ENCODE peak calls at places on chromosomes 13 and 19, in seven cellular contexts. W, Y, R, F, A, B and P are unnamed samples.

GRCh38 chr19:55549500-55550320 is 4.4 kb upstream of the SBK3 start:
- DNase-seq in W (no peak), Y (peak; percentile 93), R (no peak), F (peak; percentile 83), A (no peak), B (no peak), P (no peak)

GRCh38 chr19:52507266-52507665 is 20.2 kb upstream of the ZNF808 start:
- DNase-seq in W (no peak), Y (no peak), R (no peak), F (no peak), A (no peak), B (no peak), P (no peak)

GRCh38 chr19:30320466-30320865 is 51.7 kb upstream of the ZNF536 start:
- DNase-seq in W (no peak), Y (no peak), R (no peak), F (peak; percentile 10), A (no peak), B (peak; percentile 17), P (no peak)

GRCh38 chr13:31824705-31825512 is 85.6 kb downstream of the RXFP2 start:
- DNase-seq in W (no peak), Y (peak; percentile 16), R (no peak), F (peak; percentile 48), A (no peak), B (no peak), P (no peak)

GRCh38 chr13:69959041-69959440 is 148.6 kb upstream of the ATXN8OS start:
- DNase-seq in W (no peak), Y (no peak), R (no peak), F (no peak), A (no peak), B (no peak), P (no peak)

GRCh38 chr19:39405930-39406655 is 554 bp upstream of the ZFP36 start:
- DNase-seq in W (no peak), Y (no peak), R (no peak), F (peak; percentile 66), A (no peak), B (peak; percentile 96), P (peak; percentile 78)

GRCh38 chr19:8610041-8610927 is at the start of gene ADAMTS10:
- DNase-seq in W (no peak), Y (peak; percentile 43), R (peak; percentile 51), F (peak; percentile 78), A (peak; percentile 69), B (peak; percentile 72), P (no peak)

GRCh38 chr19:39792999-39793546 is 14.4 kb downstream of the LEUTX start:
- DNase-seq in W (no peak), Y (peak; percentile 69), R (peak; percentile 61), F (peak; percentile 94), A (peak; percentile 90), B (peak; percentile 78), P (peak; percentile 33)

GRCh38 chr13:102617697-102618350 is 21.0 kb downstream of the TPP2 start:
- DNase-seq in W (no peak), Y (no peak), R (no peak), F (no peak), A (no peak), B (no peak), P (no peak)

GRCh38 chr13:64510698-64511097 is 2719.4 kb downstream of the PCDH9 start:
- DNase-seq in W (no peak), Y (no peak), R (no peak), F (no peak), A (no peak), B (no peak), P (no peak)

GRCh38 chr19:15324791-15325519 is 7.4 kb downstream of the BRD4 start:
- DNase-seq in W (no peak), Y (no peak), R (no peak), F (peak; percentile 74), A (peak; percentile 32), B (peak; percentile 41), P (no peak)

GRCh38 chr19:15328312-15328711 is 4.0 kb downstream of the BRD4 start:
- DNase-seq in W (no peak), Y (no peak), R (no peak), F (no peak), A (peak; percentile 88), B (no peak), P (no peak)

GRCh38 chr19:15321739-15322138 is 10.6 kb downstream of the BRD4 start:
- DNase-seq in W (no peak), Y (no peak), R (no peak), F (no peak), A (no peak), B (no peak), P (no peak)

GRCh38 chr19:15320118-15320517 is 12.2 kb downstream of the BRD4 start:
- DNase-seq in W (no peak), Y (peak; percentile 73), R (no peak), F (no peak), A (no peak), B (no peak), P (no peak)

GRCh38 chr19:15323496-15324235 is 8.7 kb downstream of the BRD4 start:
- DNase-seq in W (no peak), Y (peak; percentile 53), R (peak; percentile 38), F (no peak), A (no peak), B (peak; percentile 71), P (no peak)
- H3K4me1 ChIP-seq in W (peaks cover 52% of the 10 kb centered on the region), Y (peaks cover 44% of the 10 kb centered on the region), R (peaks cover 50% of the 10 kb centered on the region), F (peaks cover 4% of the 10 kb centered on the region), A (peaks cover 72% of the 10 kb centered on the region), B (peaks cover 93% of the 10 kb centered on the region), P (peaks cover 98% of the 10 kb centered on the region)

GRCh38 chr19:46471778-46472543 is 598 bp upstream of the PNMA8A start:
- DNase-seq in W (no peak), Y (no peak), R (no peak), F (no peak), A (no peak), B (no peak), P (no peak)

GRCh38 chr19:46470376-46470775 is 987 bp downstream of the PNMA8A start:
- DNase-seq in W (no peak), Y (no peak), R (no peak), F (no peak), A (no peak), B (no peak), P (no peak)

GRCh38 chr19:46472592-46472991 is 1.2 kb upstream of the PNMA8A start:
- DNase-seq in W (no peak), Y (no peak), R (no peak), F (no peak), A (no peak), B (no peak), P (no peak)

GRCh38 chr19:46469541-46470185 is 1.7 kb downstream of the PNMA8A start:
- DNase-seq in W (no peak), Y (no peak), R (no peak), F (no peak), A (no peak), B (no peak), P (no peak)

GRCh38 chr19:46471116-46471733 is at the start of gene PNMA8A:
- DNase-seq in W (no peak), Y (peak; percentile 57), R (peak; percentile 91), F (peak; percentile 96), A (peak; percentile 95), B (peak; percentile 74), P (peak; percentile 61)
- TF ChIP-seq CTCF in W (no peak), Y (no peak), R (no peak), F (peak; percentile 27), A (peak; percentile 25), B (no peak), P (peak; percentile 36)

GRCh38 chr19:4974855-4975469 is 6.0 kb downstream of the KDM4B start:
- DNase-seq in W (no peak), Y (no peak), R (no peak), F (no peak), A (no peak), B (no peak), P (no peak)
- H3K4me1 ChIP-seq in W (peaks cover 59% of the 10 kb centered on the region), Y (peaks cover 42% of the 10 kb centered on the region), R (peaks cover 34% of the 10 kb centered on the region), F (no peaks in the 10 kb centered on the region), A (peaks cover 23% of the 10 kb centered on the region), B (peaks cover 86% of the 10 kb centered on the region), P (peaks cover 38% of the 10 kb centered on the region)

GRCh38 chr19:588758-589692 is 656 bp upstream of the HCN2 start:
- DNase-seq in W (no peak), Y (no peak), R (no peak), F (peak; percentile 73), A (peak; percentile 54), B (no peak), P (no peak)
- TF ChIP-seq CTCF in W (no peak), Y (no peak), R (no peak), F (no peak), A (no peak), B (no peak), P (no peak)

DNA sequence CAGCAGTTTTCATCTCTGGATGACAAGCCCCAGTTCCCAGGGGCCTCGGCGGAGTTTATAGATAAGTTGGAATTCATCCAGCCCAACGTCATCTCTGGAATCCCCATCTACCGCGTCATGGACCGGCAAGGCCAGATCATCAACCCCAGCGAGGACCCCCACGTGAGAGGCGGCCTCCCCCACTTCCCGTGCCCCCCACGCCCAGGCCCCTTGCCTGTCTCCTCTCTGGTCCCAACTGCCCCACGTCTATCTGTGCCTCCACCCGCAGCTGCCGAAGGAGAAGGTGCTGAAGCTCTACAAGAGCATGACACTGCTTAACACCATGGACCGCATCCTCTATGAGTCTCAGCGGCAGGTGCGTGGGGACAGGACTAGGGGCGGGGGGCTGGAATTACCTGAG is 13.0 kb downstream of the BCKDHA start:
- DNase-seq in W (no peak), Y (no peak), R (no peak), F (no peak), A (no peak), B (no peak), P (no peak)
- H3K4me1 ChIP-seq in W (peaks cover 5% of the 10 kb centered on the region), Y (peaks cover 4% of the 10 kb centered on the region), R (no peaks in the 10 kb centered on the region), F (peaks cover 4% of the 10 kb centered on the region), A (peaks cover 11% of the 10 kb centered on the region), B (peaks cover 23% of the 10 kb centered on the region), P (peaks cover 24% of the 10 kb centered on the region)

DNA sequence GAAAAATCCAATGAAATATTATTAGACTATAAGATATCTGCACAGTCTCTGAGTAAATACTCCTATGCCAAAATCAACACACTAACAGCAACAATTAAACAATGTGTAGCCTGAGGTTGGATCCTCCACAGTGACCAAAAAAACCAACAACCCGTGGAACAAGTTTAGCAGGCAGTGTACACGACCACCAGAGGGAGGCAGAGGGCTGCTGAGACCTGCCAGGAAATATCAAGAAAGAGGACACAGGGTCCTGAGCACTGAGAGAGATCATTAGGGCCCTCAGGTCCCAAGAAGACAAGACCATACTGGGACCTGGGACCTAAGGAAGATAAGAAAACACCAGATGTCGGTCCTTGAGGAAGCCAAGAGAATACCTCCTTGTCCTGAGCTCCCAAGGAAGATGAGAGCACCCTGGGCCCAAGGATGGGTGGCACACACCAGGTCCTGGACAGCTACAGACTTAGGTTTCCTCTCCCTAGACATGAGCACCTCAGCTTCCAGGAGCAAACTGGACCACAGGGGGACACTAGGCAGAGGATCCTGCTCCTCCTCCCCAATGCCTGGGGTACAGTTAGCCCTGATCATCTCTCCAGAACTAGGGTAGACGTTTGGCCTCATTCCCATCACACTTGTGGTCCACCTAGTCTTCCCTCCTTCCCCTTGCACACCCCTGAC is 822 bp upstream of the ZNF274 start:
- DNase-seq in W (no peak), Y (no peak), R (no peak), F (peak; percentile 86), A (peak; percentile 55), B (peak; percentile 64), P (no peak)
- TF ChIP-seq CTCF in W (peak; percentile 84), Y (peak; percentile 19), R (no peak), F (peak; percentile 77), A (peak; percentile 56), B (peak; percentile 50), P (no peak)